ENCODE peak calls at places on chromosomes 11 and 22, in nine cellular contexts. B, Z, Q, F, E, V, I, D and G are unnamed samples.

GRCh38 chr11:62144641-62145255 is 20.9 kb downstream of the INCENP start:
- DNase-seq in V (no peak), Z (no peak), E (no peak), D (no peak), F (no peak), Q (no peak), I (no peak), B (no peak), G (no peak)

GRCh38 chr22:24390576-24390975 is 36.8 kb upstream of the ADORA2A start:
- DNase-seq in D (no peak), I (no peak), Q (no peak), E (peak; percentile 83), B (no peak), V (no peak), Z (no peak), F (no peak), G (no peak)

GRCh38 chr11:36478700-36479329 is 31.3 kb downstream of the TRAF6 start:
- DNase-seq in I (peak; percentile 72), Z (no peak), E (peak; percentile 76), Q (peak; percentile 39), F (peak; percentile 36), D (peak; percentile 50), B (peak; percentile 64), V (peak; percentile 31), G (no peak)

GRCh38 chr11:87281496-87281895 is 243.8 kb downstream of the TMEM135 start:
- DNase-seq in D (no peak), B (no peak), Z (no peak), V (no peak), Q (no peak), F (peak; percentile 58), E (peak; percentile 89), I (peak; percentile 46), G (no peak)

GRCh38 chr22:23478175-23478574 is 101.9 kb downstream of the IGLL1 start:
- DNase-seq in I (no peak), D (no peak), E (peak; percentile 3), Q (no peak), F (no peak), Z (no peak), V (no peak), B (no peak), G (no peak)

GRCh38 chr22:50034126-50035081 is 21.8 kb upstream of the IL17REL start:
- DNase-seq in I (no peak), Q (peak; percentile 59), D (no peak), Z (no peak), F (peak; percentile 9), B (no peak), V (no peak), E (no peak), G (no peak)

GRCh38 chr22:39176067-39176621 is 23.7 kb upstream of the CBX7 start:
- DNase-seq in Z (no peak), E (peak; percentile 77), B (no peak), V (peak; percentile 63), F (peak; percentile 83), I (peak; percentile 49), Q (peak; percentile 89), D (peak; percentile 81), G (no peak)

GRCh38 chr11:23205156-23205871 is 345.0 kb upstream of the CCDC179 start:
- DNase-seq in V (no peak), E (peak; percentile 28), Q (no peak), Z (peak; percentile 28), D (no peak), B (no peak), I (peak; percentile 35), F (no peak), G (no peak)

GRCh38 chr11:36763187-36763586 is 165.2 kb upstream of the RAG2 start:
- DNase-seq in I (no peak), F (no peak), D (peak; percentile 17), Q (no peak), Z (no peak), E (no peak), B (peak; percentile 82), V (no peak), G (no peak)

GRCh38 chr22:17957683-17958082 is 66.7 kb downstream of the MICAL3 start:
- DNase-seq in B (no peak), I (no peak), E (no peak), Q (no peak), V (no peak), D (no peak), F (peak; percentile 38), Z (no peak), G (no peak)